ENCODE peak calls at places on chromosomes 11 and 22, in eight cellular contexts. One of them, this sample, is unnamed.

GRCh38 chr11:125902315-125902926 is 585 bp downstream of the PUS3 start:
- DNase-seq in DND-41: no peak
- DNase-seq in brain microvascular endothelial cell: no peak
- DNase-seq in right cardiac atrium: no peak
- DNase-seq in lower lobe of right lung: no peak
- DNase-seq in AG04450: no peak
- DNase-seq in PC-9: no peak
- DNase-seq in body of pancreas: no peak
- DNase-seq in this sample: no peak

GRCh38 chr22:25475554-25476022 is 88.9 kb upstream of the GRK3 start:
- DNase-seq in PC-9: no peak
- DNase-seq in brain microvascular endothelial cell: peak
- DNase-seq in right cardiac atrium: peak
- DNase-seq in DND-41: peak
- DNase-seq in body of pancreas: no peak
- DNase-seq in AG04450: no peak
- DNase-seq in lower lobe of right lung: no peak
- DNase-seq in this sample: no peak

GRCh38 chr11:82738116-82738515 is 4.5 kb upstream of the FAM181B start:
- DNase-seq in brain microvascular endothelial cell: no peak
- DNase-seq in body of pancreas: no peak
- DNase-seq in right cardiac atrium: no peak
- DNase-seq in lower lobe of right lung: no peak
- DNase-seq in DND-41: no peak
- DNase-seq in PC-9: no peak
- DNase-seq in AG04450: no peak
- DNase-seq in this sample: no peak

GRCh38 chr11:71324788-71325417 is 72.5 kb upstream of the SHANK2 start:
- DNase-seq in body of pancreas: no peak
- DNase-seq in DND-41: no peak
- DNase-seq in right cardiac atrium: no peak
- DNase-seq in AG04450: no peak
- DNase-seq in brain microvascular endothelial cell: no peak
- DNase-seq in PC-9: no peak
- DNase-seq in lower lobe of right lung: no peak
- DNase-seq in this sample: no peak

GRCh38 chr22:40400173-40400572 is 29.8 kb downstream of the SGSM3 start:
- DNase-seq in AG04450: no peak
- DNase-seq in PC-9: no peak
- DNase-seq in right cardiac atrium: no peak
- DNase-seq in brain microvascular endothelial cell: no peak
- DNase-seq in DND-41: peak
- DNase-seq in lower lobe of right lung: peak
- DNase-seq in body of pancreas: no peak
- DNase-seq in this sample: peak

GRCh38 chr11:44255406-44256071 is 54.4 kb downstream of the ALX4 start:
- DNase-seq in brain microvascular endothelial cell: no peak
- DNase-seq in body of pancreas: no peak
- DNase-seq in AG04450: no peak
- DNase-seq in lower lobe of right lung: no peak
- DNase-seq in right cardiac atrium: no peak
- DNase-seq in DND-41: no peak
- DNase-seq in PC-9: no peak
- DNase-seq in this sample: no peak

GRCh38 chr11:8917157-8917820 is 6.3 kb downstream of the AKIP1 start:
- DNase-seq in lower lobe of right lung: peak
- DNase-seq in body of pancreas: peak
- DNase-seq in PC-9: no peak
- DNase-seq in right cardiac atrium: no peak
- DNase-seq in AG04450: peak
- DNase-seq in brain microvascular endothelial cell: peak
- DNase-seq in DND-41: no peak
- DNase-seq in this sample: no peak

GRCh38 chr11:110131386-110132123 is 38.4 kb downstream of the ZC3H12C start:
- DNase-seq in body of pancreas: no peak
- DNase-seq in AG04450: no peak
- DNase-seq in right cardiac atrium: no peak
- DNase-seq in PC-9: no peak
- DNase-seq in brain microvascular endothelial cell: no peak
- DNase-seq in lower lobe of right lung: no peak
- DNase-seq in DND-41: no peak
- DNase-seq in this sample: no peak

GRCh38 chr11:116792869-116793475 is 1.3 kb upstream of the APOA5 start:
- DNase-seq in AG04450: no peak
- DNase-seq in PC-9: no peak
- DNase-seq in lower lobe of right lung: no peak
- DNase-seq in DND-41: no peak
- DNase-seq in right cardiac atrium: no peak
- DNase-seq in brain microvascular endothelial cell: peak
- DNase-seq in body of pancreas: no peak
- DNase-seq in this sample: no peak

GRCh38 chr22:24593810-24594568 is 1.1 kb upstream of the LRRC75B start:
- DNase-seq in body of pancreas: peak
- DNase-seq in DND-41: no peak
- DNase-seq in brain microvascular endothelial cell: no peak
- DNase-seq in right cardiac atrium: no peak
- DNase-seq in PC-9: no peak
- DNase-seq in AG04450: no peak
- DNase-seq in lower lobe of right lung: no peak
- DNase-seq in this sample: peak

GRCh38 chr11:4699697-4700435 is 2.2 kb upstream of the OR51E2 start:
- DNase-seq in PC-9: no peak
- DNase-seq in DND-41: no peak
- DNase-seq in lower lobe of right lung: no peak
- DNase-seq in AG04450: no peak
- DNase-seq in right cardiac atrium: no peak
- DNase-seq in body of pancreas: no peak
- DNase-seq in brain microvascular endothelial cell: no peak
- DNase-seq in this sample: no peak

GRCh38 chr11:4704790-4705334 is 278 bp downstream of the MMP26 start:
- DNase-seq in DND-41: no peak
- DNase-seq in AG04450: no peak
- DNase-seq in brain microvascular endothelial cell: no peak
- DNase-seq in lower lobe of right lung: no peak
- DNase-seq in body of pancreas: no peak
- DNase-seq in PC-9: no peak
- DNase-seq in right cardiac atrium: no peak
- DNase-seq in this sample: no peak

GRCh38 chr11:4700436-4700820 is 2.8 kb upstream of the OR51E2 start:
- DNase-seq in DND-41: no peak
- DNase-seq in AG04450: no peak
- DNase-seq in PC-9: no peak
- DNase-seq in right cardiac atrium: no peak
- DNase-seq in body of pancreas: no peak
- DNase-seq in brain microvascular endothelial cell: no peak
- DNase-seq in lower lobe of right lung: no peak
- DNase-seq in this sample: no peak

GRCh38 chr11:4704054-4704789 is at the start of gene MMP26:
- DNase-seq in lower lobe of right lung: no peak
- DNase-seq in body of pancreas: peak
- DNase-seq in DND-41: no peak
- DNase-seq in AG04450: no peak
- DNase-seq in PC-9: no peak
- DNase-seq in right cardiac atrium: no peak
- DNase-seq in brain microvascular endothelial cell: no peak
- DNase-seq in this sample: no peak
- H3K4me3 ChIP-seq in lower lobe of right lung: no peak
- H3K4me3 ChIP-seq in body of pancreas: no peak
- H3K4me3 ChIP-seq in DND-41: no peak
- H3K4me3 ChIP-seq in AG04450: no peak
- H3K4me3 ChIP-seq in PC-9: no peak
- H3K4me3 ChIP-seq in right cardiac atrium: no peak
- H3K4me3 ChIP-seq in brain microvascular endothelial cell: no peak
- H3K4me3 ChIP-seq in this sample: no peak

GRCh38 chr11:28011813-28012212 is 96.1 kb downstream of the KIF18A start:
- DNase-seq in DND-41: no peak
- DNase-seq in PC-9: no peak
- DNase-seq in brain microvascular endothelial cell: no peak
- DNase-seq in lower lobe of right lung: no peak
- DNase-seq in AG04450: no peak
- DNase-seq in right cardiac atrium: no peak
- DNase-seq in body of pancreas: no peak
- DNase-seq in this sample: no peak

GRCh38 chr11:28009383-28009782 is 98.6 kb downstream of the KIF18A start:
- DNase-seq in PC-9: no peak
- DNase-seq in DND-41: no peak
- DNase-seq in lower lobe of right lung: no peak
- DNase-seq in right cardiac atrium: no peak
- DNase-seq in AG04450: no peak
- DNase-seq in brain microvascular endothelial cell: no peak
- DNase-seq in body of pancreas: no peak
- DNase-seq in this sample: no peak

DNA sequence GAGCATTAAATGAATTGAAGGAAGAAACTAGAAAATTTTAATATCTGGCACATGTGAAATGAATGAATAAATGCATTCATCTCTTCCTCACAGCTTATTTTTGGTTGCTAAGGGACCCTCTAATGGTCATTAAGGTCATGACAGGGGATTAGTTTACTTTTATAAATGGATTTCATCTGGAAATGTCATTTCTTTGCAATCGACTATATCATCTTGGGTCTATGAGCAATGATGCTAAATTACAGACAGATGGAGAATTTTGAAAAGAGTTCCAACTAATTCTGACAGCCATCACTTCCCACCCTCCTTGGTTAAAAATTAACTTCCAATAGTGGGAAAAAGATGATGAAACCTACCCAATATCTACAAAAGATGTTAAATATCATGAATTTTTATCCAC is 98.0 kb downstream of the KIF18A start:
- DNase-seq in brain microvascular endothelial cell: no peak
- DNase-seq in lower lobe of right lung: no peak
- DNase-seq in body of pancreas: no peak
- DNase-seq in right cardiac atrium: no peak
- DNase-seq in DND-41: no peak
- DNase-seq in AG04450: no peak
- DNase-seq in PC-9: no peak
- DNase-seq in this sample: no peak
- H3K27ac ChIP-seq in brain microvascular endothelial cell: no peak
- H3K27ac ChIP-seq in lower lobe of right lung: no peak
- H3K27ac ChIP-seq in body of pancreas: no peak
- H3K27ac ChIP-seq in right cardiac atrium: no peak
- H3K27ac ChIP-seq in DND-41: no peak
- H3K27ac ChIP-seq in AG04450: no peak
- H3K27ac ChIP-seq in PC-9: no peak
- H3K27ac ChIP-seq in this sample: no peak

GRCh38 chr22:49877642-49878041 is 24.0 kb downstream of the ZBED4 start:
- DNase-seq in DND-41: no peak
- DNase-seq in PC-9: no peak
- DNase-seq in brain microvascular endothelial cell: no peak
- DNase-seq in right cardiac atrium: no peak
- DNase-seq in lower lobe of right lung: no peak
- DNase-seq in AG04450: no peak
- DNase-seq in body of pancreas: no peak
- DNase-seq in this sample: no peak

GRCh38 chr22:49881856-49882255 is 28.2 kb downstream of the ZBED4 start:
- DNase-seq in right cardiac atrium: no peak
- DNase-seq in AG04450: no peak
- DNase-seq in DND-41: no peak
- DNase-seq in PC-9: no peak
- DNase-seq in body of pancreas: no peak
- DNase-seq in lower lobe of right lung: no peak
- DNase-seq in brain microvascular endothelial cell: no peak
- DNase-seq in this sample: no peak

GRCh38 chr22:49880281-49880680 is 26.6 kb downstream of the ZBED4 start:
- DNase-seq in AG04450: no peak
- DNase-seq in lower lobe of right lung: no peak
- DNase-seq in brain microvascular endothelial cell: no peak
- DNase-seq in DND-41: peak
- DNase-seq in body of pancreas: no peak
- DNase-seq in right cardiac atrium: no peak
- DNase-seq in PC-9: no peak
- DNase-seq in this sample: peak

GRCh38 chr22:49878206-49878605 is 24.6 kb downstream of the ZBED4 start:
- DNase-seq in DND-41: no peak
- DNase-seq in body of pancreas: no peak
- DNase-seq in right cardiac atrium: no peak
- DNase-seq in AG04450: no peak
- DNase-seq in brain microvascular endothelial cell: no peak
- DNase-seq in lower lobe of right lung: no peak
- DNase-seq in PC-9: no peak
- DNase-seq in this sample: no peak

DNA sequence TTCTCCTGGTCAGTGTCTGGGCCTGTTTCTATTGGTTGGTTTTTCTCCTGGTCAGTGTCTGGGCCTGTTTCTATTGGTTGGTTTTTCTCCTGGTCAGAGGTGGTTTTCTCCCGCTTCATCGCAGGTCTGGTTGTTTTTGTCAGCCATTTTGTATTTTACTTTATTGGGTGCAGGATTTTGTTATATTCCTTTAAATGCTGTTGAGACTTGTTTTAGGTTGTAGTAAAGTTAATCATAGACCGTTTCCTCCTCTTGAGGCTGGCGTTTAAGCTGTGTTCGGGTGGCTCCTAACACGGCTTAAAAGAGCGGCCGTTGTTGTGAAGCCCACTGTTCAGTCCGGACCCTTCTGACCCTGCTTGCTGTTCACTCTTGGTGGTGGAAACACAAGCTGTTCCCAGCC is 26.2 kb downstream of the ZBED4 start:
- DNase-seq in lower lobe of right lung: no peak
- DNase-seq in right cardiac atrium: no peak
- DNase-seq in PC-9: no peak
- DNase-seq in AG04450: no peak
- DNase-seq in brain microvascular endothelial cell: no peak
- DNase-seq in DND-41: no peak
- DNase-seq in body of pancreas: no peak
- DNase-seq in this sample: no peak
- H3K4me3 ChIP-seq in lower lobe of right lung: no peak
- H3K4me3 ChIP-seq in right cardiac atrium: no peak
- H3K4me3 ChIP-seq in PC-9: no peak
- H3K4me3 ChIP-seq in AG04450: no peak
- H3K4me3 ChIP-seq in brain microvascular endothelial cell: no peak
- H3K4me3 ChIP-seq in DND-41: no peak
- H3K4me3 ChIP-seq in body of pancreas: no peak
- H3K4me3 ChIP-seq in this sample: no peak

GRCh38 chr11:66983275-66983924 is 8.3 kb downstream of the C11orf86 start:
- DNase-seq in PC-9: no peak
- DNase-seq in DND-41: no peak
- DNase-seq in AG04450: no peak
- DNase-seq in lower lobe of right lung: no peak
- DNase-seq in brain microvascular endothelial cell: no peak
- DNase-seq in body of pancreas: no peak
- DNase-seq in right cardiac atrium: no peak
- DNase-seq in this sample: no peak

GRCh38 chr11:66987158-66987620 is 12.1 kb downstream of the C11orf86 start:
- DNase-seq in brain microvascular endothelial cell: no peak
- DNase-seq in right cardiac atrium: no peak
- DNase-seq in body of pancreas: peak
- DNase-seq in lower lobe of right lung: no peak
- DNase-seq in AG04450: no peak
- DNase-seq in PC-9: no peak
- DNase-seq in DND-41: no peak
- DNase-seq in this sample: no peak

GRCh38 chr11:66988238-66988637 is 13.1 kb downstream of the C11orf86 start:
- DNase-seq in AG04450: no peak
- DNase-seq in DND-41: no peak
- DNase-seq in brain microvascular endothelial cell: no peak
- DNase-seq in right cardiac atrium: no peak
- DNase-seq in PC-9: no peak
- DNase-seq in lower lobe of right lung: no peak
- DNase-seq in body of pancreas: no peak
- DNase-seq in this sample: no peak

GRCh38 chr11:66986178-66986545 is 11.1 kb downstream of the C11orf86 start:
- DNase-seq in right cardiac atrium: no peak
- DNase-seq in AG04450: no peak
- DNase-seq in lower lobe of right lung: no peak
- DNase-seq in brain microvascular endothelial cell: no peak
- DNase-seq in DND-41: no peak
- DNase-seq in PC-9: no peak
- DNase-seq in body of pancreas: peak
- DNase-seq in this sample: no peak

GRCh38 chr11:66985508-66986177 is 10.5 kb downstream of the C11orf86 start:
- DNase-seq in AG04450: no peak
- DNase-seq in brain microvascular endothelial cell: no peak
- DNase-seq in body of pancreas: peak
- DNase-seq in PC-9: no peak
- DNase-seq in DND-41: no peak
- DNase-seq in right cardiac atrium: no peak
- DNase-seq in lower lobe of right lung: no peak
- DNase-seq in this sample: no peak
- H3K27ac ChIP-seq in AG04450: no peak
- H3K27ac ChIP-seq in brain microvascular endothelial cell: no peak
- H3K27ac ChIP-seq in body of pancreas: peak
- H3K27ac ChIP-seq in PC-9: no peak
- H3K27ac ChIP-seq in DND-41: no peak
- H3K27ac ChIP-seq in right cardiac atrium: no peak
- H3K27ac ChIP-seq in lower lobe of right lung: no peak
- H3K27ac ChIP-seq in this sample: no peak